ENCODE peak calls at places on chromosomes 16 and 17, in seven cellular contexts. L is CD8-positive, alpha-beta T cell; B is mammary epithelial cell; O is H9; C is GM10248; R is activated CD8-positive, alpha-beta T cell treated with anti-CD3 and anti-CD28 coated beads for 36 hours; G is hepatocyte. F is an unnamed sample.

GRCh38 chr17:16880121-16880842 is 91.6 kb downstream of the TNFRSF13B start:
- DNase-seq in C (no peak), L (no peak), G (no peak), O (peak; percentile 37), B (no peak), R (no peak), F (no peak)

GRCh38 chr17:81703747-81704654 is 834 bp downstream of the MRPL12 start:
- DNase-seq in O (no peak), B (no peak), L (peak; percentile 33), G (no peak), R (peak; percentile 31), C (no peak), F (no peak)

GRCh38 chr17:18105595-18105994 is 3.0 kb upstream of the MYO15A start:
- DNase-seq in C (no peak), L (no peak), R (no peak), G (no peak), O (no peak), B (no peak), F (no peak)

GRCh38 chr17:18093616-18094408 is 6.1 kb downstream of the DRG2 start:
- DNase-seq in O (peak; percentile 63), R (peak; percentile 51), L (peak; percentile 33), B (peak; percentile 56), C (no peak), G (peak; percentile 76), F (peak; percentile 62)

GRCh38 chr17:21129023-21129681 is 2.4 kb downstream of the DHRS7B start:
- DNase-seq in L (no peak), R (no peak), B (no peak), C (no peak), O (no peak), G (peak; percentile 32), F (peak; percentile 34)

GRCh38 chr16:57038151-57038550 is 48.8 kb downstream of the NLRC5 start:
- DNase-seq in G (no peak), R (no peak), C (no peak), O (no peak), B (no peak), L (no peak), F (no peak)

GRCh38 chr17:64147110-64148016 is 17.4 kb upstream of the ERN1 start:
- DNase-seq in L (no peak), O (no peak), R (peak; percentile 25), G (no peak), B (peak; percentile 35), C (no peak), F (peak; percentile 55)

GRCh38 chr16:19914877-19915276 is 30.2 kb upstream of the GPRC5B start:
- DNase-seq in B (no peak), C (no peak), R (no peak), O (no peak), L (no peak), G (no peak), F (no peak)

GRCh38 chr17:50274142-50274944 is at the start of gene TMEM92:
- DNase-seq in B (no peak), L (no peak), R (no peak), C (no peak), O (peak; percentile 98), G (peak; percentile 86), F (peak; percentile 86)

GRCh38 chr16:19001788-19002187 is 18.1 kb downstream of the TMC7 start:
- DNase-seq in R (no peak), L (no peak), B (peak; percentile 99), C (no peak), O (no peak), G (no peak), F (peak; percentile 97)

GRCh38 chr16:82636485-82636884 is 9.7 kb downstream of the CDH13 start:
- DNase-seq in B (no peak), C (no peak), O (no peak), G (no peak), L (no peak), R (no peak), F (no peak)

GRCh38 chr17:36726199-36726598 is 124.8 kb downstream of the MRM1 start:
- DNase-seq in G (no peak), O (no peak), R (peak; percentile 20), L (no peak), C (no peak), B (no peak), F (no peak)

GRCh38 chr16:9135797-9136196 is 44.4 kb downstream of the HAPSTR1 start:
- DNase-seq in G (no peak), O (no peak), B (no peak), R (peak; percentile 24), C (no peak), L (no peak), F (no peak)

GRCh38 chr16:9138021-9138680 is 46.7 kb downstream of the HAPSTR1 start:
- DNase-seq in G (no peak), B (no peak), O (no peak), C (no peak), R (no peak), L (no peak), F (no peak)

GRCh38 chr16:9136596-9136995 is 45.2 kb downstream of the HAPSTR1 start:
- DNase-seq in L (no peak), G (no peak), B (no peak), R (no peak), C (no peak), O (no peak), F (no peak)

GRCh38 chr16:9134739-9135138 is 43.3 kb downstream of the HAPSTR1 start:
- DNase-seq in R (peak; percentile 83), G (peak; percentile 68), B (no peak), O (peak; percentile 79), L (peak; percentile 65), C (peak; percentile 78), F (peak; percentile 69)

DNA sequence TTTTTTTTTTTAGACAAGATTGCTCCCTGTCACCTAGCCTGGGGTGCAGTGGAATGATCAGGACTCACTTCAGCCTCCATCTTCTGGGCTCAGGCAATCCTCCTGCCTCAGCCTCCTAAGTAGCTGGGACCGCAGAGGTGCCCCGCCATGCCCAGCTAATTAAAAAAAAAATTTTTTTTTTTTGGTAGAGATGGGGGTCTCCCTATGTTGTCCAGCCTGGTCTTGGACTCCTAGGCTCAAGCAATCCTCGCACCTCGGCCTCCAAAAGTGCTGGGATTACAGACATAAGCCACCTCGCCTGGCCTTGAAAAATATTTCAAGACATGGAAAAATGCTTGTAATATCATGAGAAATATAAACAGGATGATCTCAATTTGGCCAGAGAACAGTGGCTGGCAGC is 42.9 kb downstream of the HAPSTR1 start:
- DNase-seq in R (no peak), G (no peak), O (no peak), L (no peak), B (no peak), C (no peak), F (no peak)
- TF ChIP-seq CTCF in R (no peak), G (no peak), O (no peak), L (no peak), B (no peak), C (no peak), F (no peak)

DNA sequence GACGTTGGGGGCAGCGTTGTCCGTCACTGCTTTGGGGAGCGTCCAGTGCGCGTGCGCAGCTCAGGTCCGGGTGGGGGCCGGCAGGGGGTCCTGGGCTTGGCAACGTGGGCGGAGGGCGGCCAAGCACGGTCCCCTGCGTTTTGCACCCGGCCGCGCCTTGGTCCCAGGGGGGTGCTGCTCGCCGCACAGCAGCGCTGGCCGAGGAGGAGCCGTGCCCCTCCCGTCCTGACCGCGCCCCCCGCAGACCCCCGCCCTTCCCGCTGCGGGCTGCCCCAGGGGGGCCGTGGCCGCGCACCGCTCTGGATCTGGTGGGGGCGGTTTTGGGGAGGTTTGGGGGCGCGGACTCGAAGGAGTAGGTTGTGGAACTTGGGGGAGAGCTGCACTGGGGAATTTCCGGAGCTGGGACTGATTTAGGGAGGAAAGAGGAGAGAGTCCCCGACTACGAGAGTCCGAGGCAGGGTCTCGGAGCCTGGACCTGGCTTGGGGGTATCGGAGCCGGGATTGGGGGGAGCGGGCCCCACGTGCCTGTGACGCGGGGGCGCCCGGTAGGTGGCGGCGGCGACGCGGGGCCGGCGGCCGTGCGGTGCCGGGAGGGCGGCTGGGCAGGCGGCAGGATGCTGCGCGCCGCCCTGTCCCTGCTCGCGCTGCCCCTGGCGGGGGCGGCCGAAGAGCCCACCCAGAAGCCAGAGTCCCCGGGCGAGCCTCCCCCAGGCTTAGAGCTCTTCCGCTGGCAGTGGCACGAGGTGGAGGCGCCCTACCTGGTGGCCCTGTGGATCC is at the start of gene SLC9A5:
- DNase-seq in G (peak; percentile 40), C (peak; percentile 62), O (peak; percentile 61), R (peak; percentile 39), B (no peak), L (no peak), F (no peak)
- TF ChIP-seq CTCF in G (peak; percentile 11), C (peak; percentile 18), O (peak; percentile 20), R (peak; percentile 26), B (no peak), L (no peak), F (no peak)

DNA sequence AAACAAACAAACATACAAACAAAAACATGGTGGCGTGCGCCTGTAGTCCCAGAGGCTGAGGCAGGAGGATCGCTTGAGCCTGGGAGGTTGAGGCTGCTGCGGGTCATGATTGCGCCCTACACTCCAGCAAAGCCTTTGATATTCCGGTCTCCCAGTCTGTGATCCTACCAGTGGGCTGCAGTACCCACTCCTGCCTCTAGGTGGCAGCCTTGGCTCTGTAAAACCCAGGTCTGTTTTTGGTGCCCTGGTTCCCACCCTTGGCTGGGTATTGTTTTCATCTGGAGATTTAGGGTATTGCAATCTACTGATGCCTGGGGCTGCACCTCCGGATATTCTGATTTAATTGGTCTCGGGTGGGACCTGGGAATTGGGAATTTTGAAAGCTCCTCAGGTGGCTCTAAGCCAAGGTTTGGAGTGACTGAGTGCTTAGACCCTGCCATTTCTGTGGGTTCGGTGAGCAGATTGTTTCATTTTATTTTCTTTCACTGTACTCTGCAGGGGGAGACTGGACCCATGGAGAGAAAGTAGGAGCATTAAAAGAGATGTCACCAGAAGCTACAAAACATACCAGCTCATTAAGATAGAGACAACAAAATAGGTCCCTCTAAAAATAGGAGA is 40.5 kb downstream of the MYH3 start:
- DNase-seq in O (peak; percentile 96), B (peak; percentile 67), G (peak; percentile 83), L (peak; percentile 63), R (peak; percentile 87), C (peak; percentile 78), F (peak; percentile 70)
- TF ChIP-seq CTCF in O (peak; percentile 99), B (peak; percentile 97), G (peak; percentile 93), L (peak; percentile 98), R (peak; percentile 98), C (peak; percentile 98), F (peak; percentile 93)

GRCh38 chr16:49704586-49705155 is 151.2 kb downstream of the ZNF423 start:
- DNase-seq in C (no peak), B (no peak), R (peak; percentile 5), G (no peak), O (peak; percentile 68), L (no peak), F (no peak)
- TF ChIP-seq CTCF in C (peak; percentile 8), B (no peak), R (no peak), G (no peak), O (peak; percentile 60), L (no peak), F (no peak)